ENCODE peak calls at places on chromosome 22, in six cellular contexts. H is A549; P is GM12891; L is stromal cell of bone marrow; D is activated CD8-positive, alpha-beta T cell treated with anti-CD3 and anti-CD28 coated beads for 36 hours; R is omental fat pad. W is an unnamed sample.

GRCh38 chr22:39622881-39623367 is 52.4 kb downstream of the CACNA1I start:
- DNase-seq in H (peak; percentile 46), P (peak; percentile 62), L (no peak), D (peak; percentile 83), R (peak; percentile 61), W (no peak)

GRCh38 chr22:48496987-48497650 is 1330.6 kb downstream of the BRD1 start:
- DNase-seq in H (no peak), P (no peak), L (no peak), D (no peak), R (no peak), W (no peak)

GRCh38 chr22:46851941-46852340 is 89.5 kb downstream of the TBC1D22A start:
- DNase-seq in H (no peak), P (no peak), L (no peak), D (no peak), R (no peak), W (no peak)

GRCh38 chr22:21055880-21056319 is 10.2 kb downstream of the LRRC74B start:
- DNase-seq in H (no peak), P (no peak), L (no peak), D (no peak), R (no peak), W (no peak)

GRCh38 chr22:42553475-42554361 is at the start of gene SERHL2:
- DNase-seq in H (peak; percentile 84), P (peak; percentile 86), L (peak; percentile 61), D (peak; percentile 83), R (peak; percentile 74), W (peak; percentile 92)

GRCh38 chr22:38347944-38348750 is 30.9 kb upstream of the CSNK1E start:
- DNase-seq in H (no peak), P (no peak), L (no peak), D (no peak), R (no peak), W (peak; percentile 55)

GRCh38 chr22:24153353-24153752 is 27.9 kb upstream of the SUSD2 start:
- DNase-seq in H (no peak), P (no peak), L (no peak), D (peak; percentile 70), R (no peak), W (no peak)

GRCh38 chr22:26671317-26672059 is 14.1 kb downstream of the MIAT start:
- DNase-seq in H (no peak), P (peak; percentile 37), L (no peak), D (peak; percentile 90), R (no peak), W (no peak)

GRCh38 chr22:35708453-35708852 is 9.2 kb upstream of the APOL5 start:
- DNase-seq in H (no peak), P (no peak), L (no peak), D (no peak), R (no peak), W (no peak)

GRCh38 chr22:44276706-44277403 is 35.9 kb downstream of the SHISAL1 start:
- DNase-seq in H (no peak), P (no peak), L (no peak), D (no peak), R (no peak), W (no peak)

GRCh38 chr22:37905534-37906363 is at the start of gene MICALL1:
- DNase-seq in H (peak; percentile 64), P (peak; percentile 94), L (peak; percentile 45), D (peak; percentile 66), R (no peak), W (no peak)

GRCh38 chr22:46578824-46579561 is 41.2 kb upstream of the GRAMD4 start:
- DNase-seq in H (no peak), P (no peak), L (no peak), D (no peak), R (no peak), W (no peak)

GRCh38 chr22:39877079-39877682 is 16.4 kb downstream of the ENTHD1 start:
- DNase-seq in H (no peak), P (no peak), L (no peak), D (no peak), R (no peak), W (no peak)

GRCh38 chr22:46354176-46354992 is 18.9 kb downstream of the TRMU start:
- DNase-seq in H (no peak), P (no peak), L (no peak), D (no peak), R (no peak), W (no peak)

GRCh38 chr22:49983148-49984042 is 22.8 kb downstream of the PIM3 start:
- DNase-seq in H (no peak), P (no peak), L (no peak), D (no peak), R (peak; percentile 23), W (no peak)

GRCh38 chr22:45285431-45286058 is 796 bp downstream of the UPK3A start:
- DNase-seq in H (no peak), P (no peak), L (no peak), D (no peak), R (no peak), W (no peak)

GRCh38 chr22:25202290-25202921 is 2.7 kb downstream of the CRYBB3 start:
- DNase-seq in H (peak; percentile 57), P (peak; percentile 62), L (peak; percentile 26), D (peak; percentile 74), R (peak; percentile 27), W (no peak)

GRCh38 chr22:43247546-43248260 is 60.8 kb upstream of the TTLL12 start:
- DNase-seq in H (no peak), P (no peak), L (no peak), D (no peak), R (no peak), W (no peak)

GRCh38 chr22:17804331-17805080 is 30.2 kb upstream of the BID start:
- DNase-seq in H (no peak), P (no peak), L (no peak), D (no peak), R (no peak), W (no peak)

GRCh38 chr22:49807780-49808708 is 19.6 kb downstream of the BRD1 start:
- DNase-seq in H (no peak), P (no peak), L (no peak), D (peak; percentile 72), R (no peak), W (no peak)

GRCh38 chr22:47046411-47047065 is 284.1 kb downstream of the TBC1D22A start:
- DNase-seq in H (no peak), P (no peak), L (no peak), D (no peak), R (no peak), W (no peak)

GRCh38 chr22:49402169-49402568 is 425.5 kb downstream of the BRD1 start:
- DNase-seq in H (no peak), P (no peak), L (no peak), D (no peak), R (no peak), W (no peak)

GRCh38 chr22:21587803-21588611 is 20.5 kb downstream of the UBE2L3 start:
- DNase-seq in H (no peak), P (peak; percentile 60), L (no peak), D (peak; percentile 73), R (no peak), W (no peak)

GRCh38 chr22:45553333-45554039 is 50.8 kb downstream of the FBLN1 start:
- DNase-seq in H (peak; percentile 82), P (peak; percentile 78), L (peak; percentile 94), D (peak; percentile 73), R (peak; percentile 49), W (peak; percentile 76)

GRCh38 chr22:45425101-45425500 is 11.6 kb downstream of the RIBC2 start:
- DNase-seq in H (no peak), P (no peak), L (no peak), D (no peak), R (no peak), W (no peak)

GRCh38 chr22:17773606-17774205 is 563 bp downstream of the BID start:
- DNase-seq in H (peak; percentile 12), P (peak; percentile 67), L (no peak), D (peak; percentile 84), R (no peak), W (no peak)

W was measured in ascending aorta.